ENCODE peak calls at places on chromosomes 4 and X, in nine cellular contexts. D is left ventricle myocardium inferior; Y is right cardiac atrium; R is stomach; J is NCI-H1694; P is cardiac septum; M is transverse colon; Z is GDM1; A is activated CD4-positive, alpha-beta T cell treated with anti-CD3 and anti-CD28 coated beads for 48 hours. O is an unnamed sample.

GRCh38 chr4:169557061-169557636 is 55.2 kb downstream of the NEK1 start:
- DNase-seq in D (no peak), Y (no peak), R (no peak), J (no peak), P (no peak), M (no peak), Z (no peak), A (no peak), O (no peak)

GRCh38 chr4:185865901-185866328 is 53.9 kb upstream of the SORBS2 start:
- DNase-seq in D (peak), Y (no peak), R (peak), J (no peak), P (no peak), M (peak), Z (no peak), A (no peak), O (no peak)

GRCh38 chr4:147118523-147118922 is 172.9 kb upstream of the TTC29 start:
- DNase-seq in D (no peak), Y (peak), R (no peak), J (no peak), P (no peak), M (no peak), Z (no peak), A (no peak), O (no peak)

GRCh38 chrX:44470816-44471215 is 71.8 kb downstream of the FUNDC1 start:
- DNase-seq in D (no peak), Y (no peak), R (no peak), J (no peak), P (no peak), M (no peak), Z (no peak), A (no peak), O (no peak)

GRCh38 chr4:153512952-153513500 is 46.9 kb downstream of the TMEM131L start:
- DNase-seq in D (no peak), Y (no peak), R (no peak), J (no peak), P (no peak), M (no peak), Z (no peak), A (no peak), O (no peak)

GRCh38 chr4:80711956-80712355 is 318.6 kb upstream of the BMP3 start:
- DNase-seq in D (no peak), Y (no peak), R (no peak), J (no peak), P (no peak), M (no peak), Z (no peak), A (no peak), O (no peak)

GRCh38 chrX:149314031-149314430 is 191.1 kb downstream of the IDS start:
- DNase-seq in D (no peak), Y (no peak), R (no peak), J (no peak), P (no peak), M (no peak), Z (no peak), A (no peak), O (no peak)

GRCh38 chr4:15852524-15852923 is 74.4 kb downstream of the CD38 start:
- DNase-seq in D (no peak), Y (no peak), R (no peak), J (no peak), P (no peak), M (no peak), Z (no peak), A (no peak), O (no peak)

GRCh38 chrX:123964155-123964554 is 2.6 kb downstream of the STAG2 start:
- DNase-seq in D (no peak), Y (no peak), R (no peak), J (no peak), P (no peak), M (no peak), Z (no peak), A (no peak), O (no peak)

GRCh38 chrX:154452823-154453222 is 5.3 kb upstream of the PLXNA3 start:
- DNase-seq in D (no peak), Y (no peak), R (no peak), J (no peak), P (no peak), M (no peak), Z (no peak), A (no peak), O (no peak)

GRCh38 chrX:91435465-91435864 is 826 bp downstream of the PABPC5 start:
- DNase-seq in D (no peak), Y (no peak), R (no peak), J (no peak), P (no peak), M (no peak), Z (no peak), A (no peak), O (no peak)

GRCh38 chr4:53788011-53788410 is 196.7 kb upstream of the LNX1 start:
- DNase-seq in D (no peak), Y (no peak), R (no peak), J (peak), P (no peak), M (no peak), Z (no peak), A (no peak), O (no peak)

GRCh38 chr4:57078685-57079521 is 31.3 kb downstream of the IGFBP7 start:
- DNase-seq in D (no peak), Y (no peak), R (no peak), J (no peak), P (no peak), M (no peak), Z (no peak), A (no peak), O (no peak)

GRCh38 chrX:107429090-107429489 is 20.4 kb upstream of the FRMPD3 start:
- DNase-seq in D (no peak), Y (no peak), R (no peak), J (no peak), P (no peak), M (peak), Z (no peak), A (peak), O (no peak)

GRCh38 chr4:10715696-10716095 is 31.1 kb upstream of the CLNK start:
- DNase-seq in D (no peak), Y (no peak), R (no peak), J (no peak), P (no peak), M (no peak), Z (no peak), A (no peak), O (no peak)

GRCh38 chr4:56049428-56050212 is 100.9 kb downstream of the CEP135 start:
- DNase-seq in D (no peak), Y (peak), R (no peak), J (no peak), P (no peak), M (peak), Z (peak), A (peak), O (peak)

GRCh38 chrX:31656013-31656412 is 584.2 kb upstream of the FTHL17 start:
- DNase-seq in D (no peak), Y (no peak), R (no peak), J (no peak), P (no peak), M (no peak), Z (no peak), A (no peak), O (no peak)

GRCh38 chrX:40171513-40172168 is 73.9 kb upstream of the BCOR start:
- DNase-seq in D (no peak), Y (no peak), R (no peak), J (no peak), P (peak), M (no peak), Z (no peak), A (peak), O (no peak)

O was measured in CMK.